ENCODE peak calls at places on chromosome 21, in four cellular contexts. X is GM12878, R is H1, D is HepG2. F is an unnamed sample.

GRCh38 chr21:33850401-33850800 is 65.2 kb downstream of the ATP5PO start:
- DNase-seq in X (no peak), R (no peak), D (no peak), F (no peak)

GRCh38 chr21:35254006-35254751 is 205.1 kb upstream of the RUNX1 start:
- DNase-seq in X (no peak), R (no peak), D (no peak), F (no peak)

GRCh38 chr21:38175321-38175720 is 81.5 kb upstream of the KCNJ15 start:
- DNase-seq in X (no peak), R (no peak), D (no peak), F (no peak)

GRCh38 chr21:33651965-33652680 is 9.8 kb downstream of the ITSN1 start:
- DNase-seq in X (no peak), R (no peak), D (no peak), F (no peak)

GRCh38 chr21:35190201-35190701 is 141.1 kb upstream of the RUNX1 start:
- DNase-seq in X (no peak), R (no peak), D (no peak), F (no peak)

GRCh38 chr21:27526451-27526850 is 559.6 kb upstream of the ADAMTS5 start:
- DNase-seq in X (no peak), R (no peak), D (no peak), F (no peak)

GRCh38 chr21:28883931-28884330 is 108.7 kb downstream of the LTN1 start:
- DNase-seq in X (no peak), R (no peak), D (no peak), F (no peak)

GRCh38 chr21:33273044-33273443 is 6.9 kb downstream of the IL10RB start:
- DNase-seq in X (no peak), R (no peak), D (no peak), F (no peak)

GRCh38 chr21:42321231-42321630 is 6.0 kb upstream of the TFF3 start:
- DNase-seq in X (no peak), R (no peak), D (no peak), F (no peak)

GRCh38 chr21:42009018-42009830 is 936 bp downstream of the ZBTB21 start:
- DNase-seq in X (no peak), R (no peak), D (peak; percentile 62), F (peak; percentile 56)

GRCh38 chr21:33552093-33552998 is 9.5 kb downstream of the SON start:
- DNase-seq in X (no peak), R (no peak), D (no peak), F (no peak)

GRCh38 chr21:35139382-35139715 is 90.2 kb upstream of the RUNX1 start:
- DNase-seq in X (no peak), R (no peak), D (no peak), F (no peak)

GRCh38 chr21:18950045-18950740 is 546.6 kb upstream of the TMPRSS15 start:
- DNase-seq in X (no peak), R (no peak), D (no peak), F (no peak)

GRCh38 chr21:32463889-32464300 is 51.4 kb downstream of the EVA1C start:
- DNase-seq in X (no peak), R (no peak), D (peak; percentile 82), F (no peak)

GRCh38 chr21:24290151-24290833 is 1317.0 kb downstream of the MRPL39 start:
- DNase-seq in X (no peak), R (no peak), D (no peak), F (no peak)

GRCh38 chr21:32940079-32941014 is 85.4 kb upstream of the OLIG2 start:
- DNase-seq in X (no peak), R (no peak), D (peak; percentile 39), F (peak; percentile 79)

GRCh38 chr21:36113647-36114428 is 21.0 kb upstream of the CBR3 start:
- DNase-seq in X (no peak), R (no peak), D (peak; percentile 70), F (no peak)

GRCh38 chr21:16709866-16710550 is 802.8 kb upstream of the CXADR start:
- DNase-seq in X (no peak), R (no peak), D (peak; percentile 16), F (no peak)

GRCh38 chr21:37552496-37553399 is 186.2 kb downstream of the DYRK1A start:
- DNase-seq in X (no peak), R (no peak), D (no peak), F (no peak)

GRCh38 chr21:33406493-33406892 is 3.3 kb downstream of the IFNGR2 start:
- DNase-seq in X (no peak), R (no peak), D (no peak), F (no peak)

GRCh38 chr21:25790122-25790951 is 55.6 kb downstream of the GABPA start:
- DNase-seq in X (no peak), R (no peak), D (peak; percentile 19), F (peak; percentile 53)

GRCh38 chr21:17003221-17003620 is 509.6 kb upstream of the CXADR start:
- DNase-seq in X (no peak), R (no peak), D (no peak), F (no peak)

GRCh38 chr21:40512590-40512989 is 334.4 kb downstream of the DSCAM start:
- DNase-seq in X (no peak), R (no peak), D (no peak), F (peak; percentile 28)

GRCh38 chr21:42223826-42224575 is 5.1 kb downstream of the ABCG1 start:
- DNase-seq in X (no peak), R (no peak), D (no peak), F (no peak)

GRCh38 chr21:44962481-44962966 is 22.7 kb downstream of the SLX9 start:
- DNase-seq in X (no peak), R (no peak), D (no peak), F (no peak)
- TF ChIP-seq SP1 in X (no peak), R (no peak), D (no peak), F (no peak)

GRCh38 chr21:45997495-45998275 is 16.1 kb downstream of the COL6A1 start:
- DNase-seq in X (no peak), R (no peak), D (no peak), F (no peak)
- TF ChIP-seq SUZ12 in X (no peak), R (no peak), D (no peak), F (no peak)

GRCh38 chr21:43345746-43346409 is 81.1 kb downstream of the SIK1 start:
- DNase-seq in X (no peak), R (no peak), D (peak; percentile 66), F (no peak)

GRCh38 chr21:43345046-43345745 is 81.7 kb downstream of the SIK1 start:
- DNase-seq in X (no peak), R (no peak), D (no peak), F (no peak)

GRCh38 chr21:43342301-43342881 is 84.5 kb downstream of the SIK1 start:
- DNase-seq in X (no peak), R (no peak), D (no peak), F (no peak)

GRCh38 chr21:43343095-43343991 is 83.6 kb downstream of the SIK1 start:
- DNase-seq in X (no peak), R (no peak), D (peak; percentile 94), F (no peak)

DNA sequence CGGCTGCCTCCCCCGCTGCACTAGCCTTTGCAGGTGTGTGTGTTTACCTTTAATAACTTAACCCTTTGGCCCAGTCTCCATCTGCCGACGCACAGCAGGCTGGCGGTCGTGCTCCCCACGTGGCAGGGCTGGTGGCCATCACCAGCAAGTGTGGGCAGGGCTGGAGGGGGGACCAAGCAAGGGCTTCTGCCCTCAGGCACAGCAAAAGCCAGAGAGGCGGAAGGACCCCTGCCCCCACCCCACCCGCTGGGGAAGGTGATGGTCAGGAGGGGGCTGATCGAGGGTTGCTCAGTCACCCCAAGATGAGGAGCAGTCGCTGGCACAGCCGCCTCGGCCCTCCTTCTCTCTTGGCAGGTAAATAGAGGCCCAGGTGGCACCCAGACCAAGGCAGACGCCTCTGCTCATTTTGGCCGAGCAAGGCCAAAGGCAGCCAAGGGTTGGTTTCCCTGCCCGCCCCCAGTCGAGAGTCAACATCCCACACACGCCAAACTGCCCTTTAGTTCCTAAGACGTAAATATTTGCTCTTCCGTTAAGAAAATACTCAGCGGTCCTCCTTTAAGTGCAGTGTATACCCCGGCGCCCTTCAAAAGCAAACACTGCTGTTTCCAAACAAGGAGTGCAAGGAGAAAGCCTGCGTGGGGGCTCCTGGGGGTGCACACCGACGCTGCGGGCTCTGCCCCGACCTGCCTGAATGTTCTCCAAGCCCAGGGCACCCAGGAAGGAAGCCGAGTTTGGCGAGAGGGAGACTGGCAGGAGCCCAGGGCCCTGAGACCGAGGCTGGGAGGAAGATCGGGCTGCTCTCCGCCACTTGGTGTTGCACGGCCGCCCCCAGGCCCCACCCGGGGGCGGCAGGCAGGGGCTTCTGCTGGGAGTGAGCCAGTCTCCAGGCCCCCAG is 82.7 kb downstream of the SIK1 start:
- DNase-seq in X (no peak), R (no peak), D (no peak), F (no peak)
- TF ChIP-seq SP1 in X (no peak), R (no peak), D (no peak), F (no peak)

DNA sequence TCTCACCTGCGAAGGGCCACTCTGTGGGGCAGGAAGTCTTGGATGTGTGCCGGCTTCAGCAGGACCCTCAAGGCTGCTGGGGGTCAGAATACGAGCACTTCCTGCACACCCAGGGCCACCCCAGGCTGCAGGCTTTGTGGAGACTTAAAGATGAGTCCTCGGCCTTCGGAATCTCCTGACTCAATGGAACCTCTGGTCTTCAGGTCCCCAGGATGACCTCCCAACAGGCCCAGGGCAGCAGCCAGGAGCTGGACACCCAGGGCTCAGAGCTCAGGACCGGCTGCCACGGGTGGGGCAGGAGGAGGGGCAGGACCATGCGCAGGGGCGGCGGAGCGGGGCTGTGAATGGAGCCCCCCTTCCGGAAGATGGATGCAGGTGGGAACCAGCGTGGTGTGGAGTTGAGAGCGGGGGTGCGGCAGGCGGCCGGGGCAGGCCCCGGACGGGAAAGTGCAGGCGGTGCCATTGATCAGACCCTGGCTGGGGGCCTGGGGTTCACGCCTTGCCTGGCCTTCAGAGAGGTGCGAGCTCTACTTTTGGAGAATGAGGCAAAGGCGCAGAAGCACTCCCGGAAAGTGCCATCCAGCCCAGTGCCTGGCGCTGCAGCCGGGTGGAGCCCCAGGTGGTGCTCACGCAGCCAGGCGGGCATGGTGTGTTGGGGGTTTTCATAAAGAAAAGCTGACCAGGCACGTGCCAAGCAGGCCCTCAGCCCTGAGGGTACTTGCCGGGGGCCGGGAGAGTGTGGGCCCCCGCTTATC is 10.4 kb downstream of the COL18A1 start:
- DNase-seq in X (no peak), R (no peak), D (no peak), F (no peak)
- TF ChIP-seq SUZ12 in X (no peak), R (no peak), D (no peak), F (no peak)

GRCh38 chr21:39218082-39218409 is 34.8 kb upstream of the PSMG1 start:
- DNase-seq in X (no peak), R (no peak), D (no peak), F (no peak)

GRCh38 chr21:39215078-39215477 is 31.8 kb upstream of the PSMG1 start:
- DNase-seq in X (no peak), R (no peak), D (no peak), F (no peak)

GRCh38 chr21:39220150-39220549 is 36.9 kb upstream of the PSMG1 start:
- DNase-seq in X (no peak), R (no peak), D (no peak), F (no peak)

GRCh38 chr21:39216290-39216689 is 33.0 kb upstream of the PSMG1 start:
- DNase-seq in X (no peak), R (no peak), D (no peak), F (no peak)

DNA sequence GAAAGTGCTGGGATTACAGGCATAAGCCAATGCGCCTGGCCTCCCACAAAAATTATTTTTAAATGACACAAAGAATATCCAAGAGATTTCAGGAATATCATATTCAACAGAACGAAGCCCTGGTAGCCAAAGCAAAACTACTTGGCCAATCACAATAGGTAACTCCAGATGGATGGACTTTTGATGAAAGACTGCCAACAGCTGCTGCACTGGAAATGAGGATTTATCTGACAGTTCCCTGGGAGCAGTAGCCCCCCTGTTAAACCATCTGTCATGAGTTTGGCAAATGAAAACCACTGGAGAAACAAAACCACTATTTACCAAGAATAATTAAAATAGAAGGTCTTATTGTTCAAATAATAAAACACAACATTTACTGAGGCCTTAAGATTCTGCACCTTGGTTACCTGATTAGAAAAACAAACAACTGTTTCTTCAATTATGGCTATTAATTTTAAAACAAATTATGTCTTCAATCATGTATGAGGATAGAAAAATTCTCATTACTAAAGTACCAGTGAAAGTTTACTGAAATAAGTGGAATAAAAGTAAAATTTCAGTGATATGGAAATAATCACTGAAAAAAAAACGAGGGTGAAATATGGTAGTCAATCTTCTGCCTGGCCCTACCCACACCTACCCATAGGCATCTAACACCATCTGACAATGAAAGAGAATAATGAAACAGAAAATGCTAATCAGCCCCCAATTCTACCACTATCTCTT is 34.3 kb upstream of the PSMG1 start:
- DNase-seq in X (no peak), R (no peak), D (no peak), F (no peak)
- TF ChIP-seq SP1 in X (no peak), R (no peak), D (no peak), F (no peak)

F was measured in HEK293T.